ENCODE peak calls at places on chromosome 16, in seven cellular contexts. B, Z, S, L, P, T and X are unnamed samples. For H3K9me3, the result is how much of the 10 kb centered on the place peaks cover.

GRCh38 chr16:9932000-9932399 is 250.2 kb downstream of the GRIN2A start:
- DNase-seq in L (no peak), Z (no peak), S (no peak), B (no peak), P (no peak), T (no peak), X (no peak)

GRCh38 chr16:57976331-57976796 is 5.4 kb upstream of the CNGB1 start:
- DNase-seq in T (no peak), B (no peak), S (no peak), L (peak), P (no peak), Z (no peak), X (no peak)

GRCh38 chr16:17380613-17381012 is 90.1 kb downstream of the XYLT1 start:
- DNase-seq in T (no peak), S (no peak), P (no peak), L (no peak), B (no peak), Z (no peak), X (no peak)

GRCh38 chr16:67451704-67452435 is 20.9 kb downstream of the HSD11B2 start:
- DNase-seq in Z (no peak), S (no peak), P (peak), T (no peak), B (no peak), L (no peak), X (no peak)

GRCh38 chr16:7722761-7723160 is 390.1 kb downstream of the RBFOX1 start:
- DNase-seq in B (no peak), S (no peak), T (no peak), Z (no peak), P (no peak), L (no peak), X (no peak)

GRCh38 chr16:11114366-11115164 is 141.4 kb downstream of the SOCS1 start:
- DNase-seq in S (no peak), L (no peak), B (no peak), P (no peak), Z (no peak), T (no peak), X (no peak)

GRCh38 chr16:82954224-82954929 is 327.6 kb downstream of the CDH13 start:
- DNase-seq in T (peak), P (no peak), S (no peak), B (no peak), L (no peak), Z (no peak), X (no peak)

GRCh38 chr16:87947356-87948118 is 3.7 kb upstream of the BANP start:
- DNase-seq in S (no peak), L (no peak), B (no peak), Z (no peak), T (no peak), P (no peak), X (no peak)

GRCh38 chr16:70553175-70553574 is 29.6 kb downstream of the SF3B3 start:
- DNase-seq in T (peak), S (no peak), B (no peak), Z (no peak), P (no peak), L (no peak), X (no peak)

GRCh38 chr16:71610936-71611871 is 14.8 kb upstream of the MARVELD3 start:
- DNase-seq in Z (peak), S (peak), B (peak), T (peak), P (peak), L (peak), X (peak)

GRCh38 chr16:4409081-4409932 is 7.1 kb downstream of the CORO7 start:
- DNase-seq in S (no peak), T (peak), Z (no peak), L (peak), B (no peak), P (no peak), X (no peak)

GRCh38 chr16:68356249-68356918 is 45.6 kb downstream of the PRMT7 start:
- DNase-seq in S (no peak), B (no peak), L (no peak), Z (peak), T (peak), P (peak), X (peak)

GRCh38 chr16:8571061-8571596 is 19.2 kb downstream of the TMEM114 start:
- DNase-seq in P (no peak), L (no peak), B (no peak), Z (no peak), S (peak), T (peak), X (no peak)

GRCh38 chr16:89190150-89190958 is 10.0 kb downstream of the SLC22A31 start:
- DNase-seq in Z (no peak), B (no peak), T (no peak), L (peak), P (no peak), S (no peak), X (no peak)

GRCh38 chr16:11233727-11234376 is 22.2 kb downstream of the SOCS1 start:
- DNase-seq in L (no peak), S (no peak), B (no peak), T (no peak), P (no peak), Z (peak), X (no peak)

GRCh38 chr16:66426112-66427035 is 721 bp upstream of the BEAN1 start:
- DNase-seq in P (no peak), L (no peak), T (no peak), S (no peak), Z (no peak), B (no peak), X (no peak)

GRCh38 chr16:66605177-66605999 is 884 bp downstream of the CMTM3 start:
- DNase-seq in L (peak), P (peak), B (no peak), Z (peak), S (peak), T (peak), X (peak)

GRCh38 chr16:75029854-75030253 is 31.0 kb downstream of the ZNRF1 start:
- DNase-seq in Z (no peak), T (peak), B (no peak), S (no peak), L (no peak), P (no peak), X (no peak)

GRCh38 chr16:13441675-13442074 is 478.3 kb upstream of the ERCC4 start:
- DNase-seq in L (no peak), S (no peak), T (no peak), Z (no peak), B (no peak), P (no peak), X (no peak)

GRCh38 chr16:673399-673991 is 2.0 kb upstream of the RHBDL1 start:
- DNase-seq in L (no peak), P (no peak), B (no peak), T (no peak), S (no peak), Z (no peak), X (no peak)

GRCh38 chr16:672371-672770 is 3.1 kb upstream of the RHBDL1 start:
- DNase-seq in L (no peak), T (no peak), B (no peak), Z (no peak), S (no peak), P (no peak), X (no peak)

GRCh38 chr16:674214-674881 is 1.1 kb upstream of the RHBDL1 start:
- DNase-seq in S (no peak), T (no peak), L (no peak), Z (no peak), P (no peak), B (no peak), X (no peak)

GRCh38 chr16:671353-672131 is 3.6 kb downstream of the RHOT2 start:
- DNase-seq in L (no peak), P (no peak), Z (no peak), B (no peak), T (no peak), S (no peak), X (no peak)

DNA sequence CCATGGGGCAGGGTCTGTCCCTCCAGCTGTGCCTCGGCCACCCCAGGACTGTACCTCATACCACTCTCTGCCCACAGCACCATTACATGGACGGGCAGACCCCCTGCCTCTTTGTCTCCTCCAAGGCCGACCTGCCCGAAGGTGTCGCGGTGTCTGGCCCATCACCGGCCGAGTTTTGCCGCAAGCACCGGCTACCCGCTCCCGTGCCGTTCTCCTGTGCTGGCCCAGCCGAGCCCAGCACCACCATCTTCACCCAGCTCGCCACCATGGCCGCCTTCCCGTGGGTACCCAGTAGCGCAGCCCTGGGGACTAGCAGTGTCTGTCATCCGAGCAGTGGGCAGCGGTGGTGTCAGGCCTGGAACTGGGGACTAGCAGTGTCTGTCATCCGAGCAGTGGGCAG is 2.6 kb upstream of the RHBDL1 start:
- DNase-seq in S (no peak), T (no peak), B (no peak), L (no peak), Z (no peak), P (no peak), X (no peak)
- H3K9me3 ChIP-seq in S (under half), T (under half), B (under half), L (under half), Z (under half), P (under half), X (under half)

GRCh38 chr16:47504599-47504998 is 43.5 kb downstream of the PHKB start:
- DNase-seq in B (no peak), Z (no peak), T (peak), L (no peak), P (no peak), S (no peak), X (no peak)
- H3K9me3 ChIP-seq in B (under half), Z (under half), T (under half), L (under half), P (under half), S (under half), X (under half)

DNA sequence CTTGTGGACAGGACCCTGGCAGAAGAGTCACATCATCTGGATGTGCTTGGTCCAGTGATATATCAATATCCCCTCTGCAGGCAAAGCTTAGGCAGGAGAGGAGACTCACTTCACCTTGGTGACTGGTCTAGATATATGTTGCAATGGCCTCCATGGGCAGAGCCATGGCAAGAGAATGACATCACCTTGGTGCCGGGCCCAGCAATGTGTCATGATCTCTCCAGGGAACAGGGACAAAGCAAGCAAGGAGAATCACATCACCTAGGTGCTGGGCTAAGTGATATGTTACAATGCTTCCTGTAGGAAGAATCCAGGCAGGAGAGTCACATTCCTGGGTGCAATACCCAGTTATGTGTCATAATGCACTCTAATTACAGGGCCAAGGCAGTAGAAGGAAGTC is 2106.2 kb downstream of the TP53TG3F start:
- DNase-seq in S (no peak), Z (no peak), P (no peak), L (no peak), T (no peak), B (no peak), X (no peak)
- H3K9me3 ChIP-seq in S (under half), Z (under half), P (under half), L (under half), T (under half), B (under half), X (under half)

DNA sequence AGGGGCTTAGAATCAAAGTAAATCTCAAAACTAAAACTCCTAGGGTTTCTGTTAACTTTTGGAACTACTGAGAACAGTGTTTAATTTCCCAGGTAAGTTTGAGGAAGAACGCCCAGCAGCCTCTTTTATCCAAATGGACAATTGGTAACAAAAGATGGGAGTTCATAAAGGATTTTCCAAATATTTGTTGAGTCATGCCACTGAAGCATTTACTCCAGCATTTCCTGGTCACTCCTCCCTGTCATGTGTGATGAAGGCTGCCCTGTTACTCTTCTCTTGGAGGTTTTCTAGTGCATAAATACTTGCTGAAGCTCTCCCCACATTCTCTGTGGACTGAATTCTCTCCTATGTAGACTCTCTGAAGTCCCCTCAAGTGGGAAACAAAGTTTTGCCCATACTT is 16.5 kb downstream of the ZNF75A start:
- DNase-seq in P (no peak), S (no peak), B (no peak), Z (no peak), L (no peak), T (no peak), X (no peak)
- H3K9me3 ChIP-seq in P (under half), S (half or more), B (half or more), Z (under half), L (half or more), T (half or more), X (under half)